ENCODE peak calls at places on chromosome 21, in four cellular contexts. O, B, M and E are unnamed samples.

GRCh38 chr21:46366561-46366960 is 42.6 kb downstream of the PCNT start:
- DNase-seq in O (no peak), M (no peak), B (no peak), E (no peak)

GRCh38 chr21:28521932-28522826 is 470.5 kb downstream of the LTN1 start:
- DNase-seq in B (no peak), O (no peak), M (no peak), E (no peak)

GRCh38 chr21:35026153-35026499 is 23.0 kb downstream of the RUNX1 start:
- DNase-seq in B (no peak), M (no peak), O (no peak), E (no peak)

GRCh38 chr21:33901421-33902288 is 13.9 kb downstream of the ATP5PO start:
- DNase-seq in O (no peak), B (peak; percentile 71), M (peak; percentile 20), E (peak; percentile 64)

GRCh38 chr21:36212513-36212780 is 55.8 kb downstream of the DOP1B start:
- DNase-seq in B (no peak), O (no peak), M (no peak), E (no peak)

GRCh38 chr21:39763282-39763970 is 18.4 kb downstream of the IGSF5 start:
- DNase-seq in M (no peak), B (no peak), O (no peak), E (no peak)

GRCh38 chr21:36960676-36961284 is 5.7 kb downstream of the HLCS start:
- DNase-seq in B (no peak), M (no peak), O (no peak), E (no peak)

GRCh38 chr21:34177919-34178567 is 104.7 kb downstream of the MRPS6 start:
- DNase-seq in B (no peak), M (no peak), O (no peak), E (no peak)

GRCh38 chr21:31479222-31479621 is 135.2 kb upstream of the TIAM1 start:
- DNase-seq in O (no peak), B (no peak), M (no peak), E (no peak)

GRCh38 chr21:16376673-16377072 is 646.9 kb downstream of the USP25 start:
- DNase-seq in O (no peak), B (no peak), M (no peak), E (no peak)

GRCh38 chr21:31974454-31974985 is 101.7 kb downstream of the HUNK start:
- DNase-seq in B (no peak), M (no peak), O (no peak), E (no peak)

GRCh38 chr21:36104306-36105300 is 30.3 kb upstream of the CBR3 start:
- DNase-seq in B (peak; percentile 60), M (no peak), O (no peak), E (peak; percentile 59)

GRCh38 chr21:41142051-41142795 is 25.7 kb upstream of the BACE2 start:
- DNase-seq in O (no peak), B (no peak), M (peak; percentile 2), E (no peak)

GRCh38 chr21:35243171-35243570 is 194.1 kb upstream of the RUNX1 start:
- DNase-seq in B (no peak), O (no peak), M (no peak), E (no peak)

GRCh38 chr21:27743971-27744564 is 777.2 kb upstream of the ADAMTS5 start:
- DNase-seq in M (no peak), B (no peak), O (no peak), E (no peak)

GRCh38 chr21:35102488-35103407 is 53.6 kb upstream of the RUNX1 start:
- DNase-seq in O (no peak), B (peak; percentile 82), M (peak; percentile 48), E (no peak)

GRCh38 chr21:22356663-22357062 is 1358.5 kb downstream of the NCAM2 start:
- DNase-seq in M (no peak), O (no peak), B (no peak), E (no peak)

GRCh38 chr21:35226302-35226701 is 177.2 kb upstream of the RUNX1 start:
- DNase-seq in B (no peak), O (no peak), M (peak; percentile 24), E (no peak)

GRCh38 chr21:9837946-9838801 is 683.2 kb upstream of the TPTE start:
- DNase-seq in M (no peak), O (no peak), B (peak; percentile 90), E (no peak)

GRCh38 chr21:29775462-29775861 is 164.3 kb downstream of the GRIK1 start:
- DNase-seq in B (no peak), O (no peak), M (no peak), E (no peak)

GRCh38 chr21:33767236-33767635 is 124.9 kb downstream of the ITSN1 start:
- DNase-seq in B (no peak), M (no peak), O (no peak), E (no peak)

GRCh38 chr21:31943586-31943985 is 70.8 kb downstream of the HUNK start:
- DNase-seq in O (no peak), B (no peak), M (no peak), E (no peak)

GRCh38 chr21:8991968-8992621 is 1529.3 kb upstream of the TPTE start:
- DNase-seq in M (no peak), B (peak; percentile 85), O (no peak), E (no peak)

GRCh38 chr21:17554619-17555472 is 42.0 kb downstream of the CXADR start:
- DNase-seq in B (peak; percentile 8), O (no peak), M (peak; percentile 32), E (peak; percentile 19)

GRCh38 chr21:34614693-34615486 is at the start of gene RCAN1:
- DNase-seq in M (peak; percentile 89), O (peak; percentile 75), B (peak; percentile 97), E (peak; percentile 93)

GRCh38 chr21:42545317-42545716 is 31.7 kb downstream of the SLC37A1 start:
- DNase-seq in M (no peak), B (peak; percentile 24), O (no peak), E (no peak)

GRCh38 chr21:42545745-42546144 is 32.1 kb downstream of the SLC37A1 start:
- DNase-seq in O (no peak), M (no peak), B (peak; percentile 62), E (no peak)

GRCh38 chr21:42547906-42548365 is 34.3 kb downstream of the SLC37A1 start:
- DNase-seq in O (no peak), B (no peak), M (no peak), E (no peak)

GRCh38 chr21:42547001-42547905 is 33.6 kb downstream of the SLC37A1 start:
- DNase-seq in B (peak; percentile 92), O (no peak), M (no peak), E (no peak)

GRCh38 chr21:42546433-42546832 is 32.8 kb downstream of the SLC37A1 start:
- DNase-seq in B (no peak), M (no peak), O (no peak), E (no peak)
- TF ChIP-seq BHLHE40 in B (no peak), M (no peak), O (no peak), E (no peak)

DNA sequence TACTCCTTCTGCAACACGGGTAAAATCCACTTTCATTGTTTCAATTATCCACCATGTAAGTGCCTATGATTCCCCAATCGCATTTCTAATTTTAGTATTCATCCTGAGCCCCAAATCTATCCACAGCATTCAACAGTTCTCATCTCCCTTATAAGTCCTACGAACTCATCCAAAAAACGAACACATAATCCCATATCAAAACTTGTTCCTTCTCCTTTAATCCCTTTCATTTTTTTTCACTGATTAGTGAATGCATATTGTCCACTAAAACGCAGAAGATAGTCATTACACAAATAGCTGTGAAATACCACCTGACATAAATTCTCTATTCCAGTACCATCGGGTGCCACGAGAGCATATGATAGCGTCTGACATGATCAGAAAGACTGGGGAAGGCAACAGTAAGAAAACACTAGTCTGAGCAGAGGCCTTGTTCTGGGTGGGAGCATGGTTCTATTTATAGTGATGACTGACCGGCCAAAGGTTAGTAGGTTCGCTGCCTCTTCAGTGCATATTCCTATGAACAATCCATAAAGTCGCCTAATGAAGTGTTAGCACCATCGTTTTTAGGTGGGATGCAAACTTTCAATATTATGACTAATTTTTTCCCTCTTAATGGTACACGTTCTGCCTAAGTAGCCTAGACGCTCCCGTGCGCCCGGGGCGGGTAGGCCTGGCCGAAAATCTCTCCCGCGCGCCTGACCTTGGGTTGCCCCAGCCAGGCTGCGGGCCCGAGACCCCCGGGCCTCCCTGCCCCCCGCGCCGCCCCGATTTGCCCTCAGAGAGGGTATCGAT is 648 bp downstream of the ATP5PF start:
- DNase-seq in M (peak; percentile 62), O (no peak), B (peak; percentile 65), E (peak; percentile 26)
- TF ChIP-seq FOXM1 in M (no peak), O (no peak), B (no peak), E (no peak)

GRCh38 chr21:44305691-44306090 is 5.8 kb downstream of the PFKL start:
- DNase-seq in M (no peak), O (no peak), B (no peak), E (no peak)

GRCh38 chr21:44304846-44305245 is 5.0 kb downstream of the PFKL start:
- DNase-seq in B (peak; percentile 63), M (peak; percentile 38), O (no peak), E (peak; percentile 69)

GRCh38 chr21:44301961-44302406 is 2.1 kb downstream of the PFKL start:
- DNase-seq in M (peak; percentile 16), O (no peak), B (no peak), E (no peak)

GRCh38 chr21:44304041-44304738 is 4.3 kb downstream of the PFKL start:
- DNase-seq in B (no peak), O (no peak), M (no peak), E (no peak)

GRCh38 chr21:44303490-44303981 is 3.7 kb downstream of the PFKL start:
- DNase-seq in O (no peak), M (peak; percentile 84), B (no peak), E (no peak)
- TF ChIP-seq BHLHE40 in O (no peak), M (no peak), B (no peak), E (no peak)

GRCh38 chr21:45291613-45292398 is 4.1 kb upstream of the POFUT2 start:
- DNase-seq in M (no peak), O (no peak), B (no peak), E (no peak)
- TF ChIP-seq FOXM1 in M (no peak), O (no peak), B (no peak), E (no peak)

GRCh38 chr21:15058718-15059316 is 6.0 kb downstream of the NRIP1 start:
- DNase-seq in B (peak; percentile 66), M (no peak), O (no peak), E (no peak)
- TF ChIP-seq BHLHE40 in B (no peak), M (no peak), O (no peak), E (no peak)

GRCh38 chr21:25176637-25177412 is 430.5 kb downstream of the MRPL39 start:
- DNase-seq in M (no peak), O (peak; percentile 87), B (no peak), E (no peak)
- TF ChIP-seq FOXM1 in M (no peak), O (peak; percentile 92), B (no peak), E (no peak)

GRCh38 chr21:38500073-38500472 is 1.8 kb upstream of the ERG start:
- DNase-seq in M (no peak), B (no peak), O (no peak), E (no peak)
- TF ChIP-seq BHLHE40 in M (no peak), B (no peak), O (no peak), E (no peak)

GRCh38 chr21:44317241-44317782 is 17.5 kb downstream of the PFKL start:
- DNase-seq in M (no peak), O (no peak), B (no peak), E (no peak)
- TF ChIP-seq FOXM1 in M (no peak), O (no peak), B (no peak), E (no peak)